ENCODE peak calls at places on chromosomes 12 and 14, in four cellular contexts. One of them, this sample, is unnamed.
A peak's percentile ranks its signal among the peaks of the same experiment; 100 is the strongest.

GRCh38 chr12:31315089-31315725 is 10.7 kb downstream of the SINHCAF start:
- DNase-seq in activated T-cell treated with anti-CD3 and anti-CD28 coated beads for 1 hour: no peak
- DNase-seq in IMR-90: no peak
- DNase-seq in H54: no peak
- DNase-seq in this sample: no peak

GRCh38 chr12:117119592-117120198 is 20.5 kb upstream of the TESC start:
- DNase-seq in H54: peak; percentile 57
- DNase-seq in activated T-cell treated with anti-CD3 and anti-CD28 coated beads for 1 hour: no peak
- DNase-seq in IMR-90: no peak
- DNase-seq in this sample: no peak

GRCh38 chr14:100428727-100429126 is 105.6 kb downstream of the SLC25A47 start:
- DNase-seq in IMR-90: peak; percentile 66
- DNase-seq in activated T-cell treated with anti-CD3 and anti-CD28 coated beads for 1 hour: no peak
- DNase-seq in H54: no peak
- DNase-seq in this sample: no peak

GRCh38 chr12:67593871-67594330 is 54.6 kb upstream of the DYRK2 start:
- DNase-seq in IMR-90: no peak
- DNase-seq in H54: no peak
- DNase-seq in activated T-cell treated with anti-CD3 and anti-CD28 coated beads for 1 hour: no peak
- DNase-seq in this sample: no peak

GRCh38 chr14:64880382-64881121 is 845 bp upstream of the SPTB start:
- DNase-seq in activated T-cell treated with anti-CD3 and anti-CD28 coated beads for 1 hour: peak; percentile 54
- DNase-seq in IMR-90: no peak
- DNase-seq in H54: peak; percentile 61
- DNase-seq in this sample: peak; percentile 94

GRCh38 chr14:36091096-36091495 is 85.4 kb downstream of the PTCSC3 start:
- DNase-seq in activated T-cell treated with anti-CD3 and anti-CD28 coated beads for 1 hour: no peak
- DNase-seq in IMR-90: peak; percentile 93
- DNase-seq in H54: no peak
- DNase-seq in this sample: peak; percentile 64

GRCh38 chr12:98053202-98053601 is 462.2 kb upstream of the TMPO start:
- DNase-seq in activated T-cell treated with anti-CD3 and anti-CD28 coated beads for 1 hour: no peak
- DNase-seq in H54: no peak
- DNase-seq in IMR-90: no peak
- DNase-seq in this sample: no peak

GRCh38 chr14:79265366-79265765 is 945.9 kb downstream of the DIO2 start:
- DNase-seq in activated T-cell treated with anti-CD3 and anti-CD28 coated beads for 1 hour: no peak
- DNase-seq in H54: no peak
- DNase-seq in IMR-90: peak; percentile 73
- DNase-seq in this sample: no peak

GRCh38 chr12:111455448-111456320 is 50.0 kb downstream of the SH2B3 start:
- DNase-seq in H54: peak; percentile 50
- DNase-seq in activated T-cell treated with anti-CD3 and anti-CD28 coated beads for 1 hour: no peak
- DNase-seq in IMR-90: peak; percentile 81
- DNase-seq in this sample: no peak